ENCODE peak calls at places on chromosomes 5 and 9, in four cellular contexts. C is heart left ventricle, W is mammary epithelial cell, I is AG04449. D is an unnamed sample.

GRCh38 chr5:5373351-5374033 is 49.0 kb upstream of the ICE1 start:
- DNase-seq in C (peak), I (no peak), W (no peak), D (no peak)

GRCh38 chr9:101398335-101398929 is at the start of the genes MRPL50 and ZNF189:
- DNase-seq in I (peak), W (peak), C (peak), D (peak)

GRCh38 chr5:77449981-77450380 is 42.1 kb downstream of the WDR41 start:
- DNase-seq in C (no peak), I (no peak), W (no peak), D (no peak)

GRCh38 chr9:7376838-7377237 is 422.7 kb downstream of the DMAC1 start:
- DNase-seq in W (no peak), I (no peak), C (no peak), D (no peak)

GRCh38 chr5:168747987-168748777 is 169.0 kb upstream of the PANK3 start:
- DNase-seq in W (peak), C (peak), I (no peak), D (no peak)

GRCh38 chr5:6732634-6733410 is 19.6 kb downstream of the TENT4A start:
- DNase-seq in W (peak), C (peak), I (no peak), D (no peak)

GRCh38 chr9:136694163-136694864 is 7.1 kb upstream of the AGPAT2 start:
- DNase-seq in I (no peak), C (no peak), W (peak), D (no peak)

GRCh38 chr5:94698189-94698588 is 79.7 kb downstream of the SLF1 start:
- DNase-seq in W (no peak), I (no peak), C (no peak), D (no peak)

GRCh38 chr5:58410441-58410840 is 49.4 kb downstream of the PLK2 start:
- DNase-seq in W (peak), I (peak), C (no peak), D (peak)

GRCh38 chr9:108273988-108274387 is 581.8 kb downstream of the ACTL7B start:
- DNase-seq in C (no peak), I (no peak), W (no peak), D (no peak)

GRCh38 chr5:38645508-38645907 is 89.1 kb upstream of the LIFR start:
- DNase-seq in C (peak), I (no peak), W (no peak), D (no peak)

GRCh38 chr5:116361171-116361967 is 213.3 kb downstream of the SEMA6A start:
- DNase-seq in I (no peak), W (no peak), C (peak), D (no peak)

GRCh38 chr5:67363195-67363594 is 166.6 kb upstream of the CD180 start:
- DNase-seq in W (no peak), C (no peak), I (no peak), D (no peak)

GRCh38 chr5:62691946-62692345 is 113.3 kb downstream of the LRRC70 start:
- DNase-seq in I (no peak), W (no peak), C (no peak), D (no peak)

GRCh38 chr9:137786511-137786920 is 91.1 kb upstream of the CACNA1B start:
- DNase-seq in W (no peak), I (no peak), C (no peak), D (no peak)

GRCh38 chr5:103532116-103532734 is 30.4 kb downstream of the NUDT12 start:
- DNase-seq in C (no peak), I (no peak), W (peak), D (no peak)

GRCh38 chr9:109013678-109014145 is 413 bp upstream of the CTNNAL1 start:
- DNase-seq in W (peak), C (no peak), I (no peak), D (peak)

GRCh38 chr5:14078716-14079115 is 64.4 kb upstream of the TRIO start:
- DNase-seq in I (no peak), C (no peak), W (no peak), D (no peak)

GRCh38 chr9:116656535-116656934 is 30.6 kb upstream of the TRIM32 start:
- DNase-seq in C (no peak), W (no peak), I (no peak), D (no peak)

GRCh38 chr9:134589748-134590147 is 51.9 kb upstream of the COL5A1 start:
- DNase-seq in I (no peak), W (no peak), C (no peak), D (no peak)

GRCh38 chr9:134585021-134585561 is 56.5 kb upstream of the COL5A1 start:
- DNase-seq in I (no peak), C (no peak), W (no peak), D (no peak)

GRCh38 chr9:134590240-134591081 is 51.1 kb upstream of the COL5A1 start:
- DNase-seq in C (no peak), W (no peak), I (no peak), D (no peak)

GRCh38 chr9:134591082-134591571 is 50.5 kb upstream of the COL5A1 start:
- DNase-seq in I (no peak), C (no peak), W (no peak), D (no peak)

DNA sequence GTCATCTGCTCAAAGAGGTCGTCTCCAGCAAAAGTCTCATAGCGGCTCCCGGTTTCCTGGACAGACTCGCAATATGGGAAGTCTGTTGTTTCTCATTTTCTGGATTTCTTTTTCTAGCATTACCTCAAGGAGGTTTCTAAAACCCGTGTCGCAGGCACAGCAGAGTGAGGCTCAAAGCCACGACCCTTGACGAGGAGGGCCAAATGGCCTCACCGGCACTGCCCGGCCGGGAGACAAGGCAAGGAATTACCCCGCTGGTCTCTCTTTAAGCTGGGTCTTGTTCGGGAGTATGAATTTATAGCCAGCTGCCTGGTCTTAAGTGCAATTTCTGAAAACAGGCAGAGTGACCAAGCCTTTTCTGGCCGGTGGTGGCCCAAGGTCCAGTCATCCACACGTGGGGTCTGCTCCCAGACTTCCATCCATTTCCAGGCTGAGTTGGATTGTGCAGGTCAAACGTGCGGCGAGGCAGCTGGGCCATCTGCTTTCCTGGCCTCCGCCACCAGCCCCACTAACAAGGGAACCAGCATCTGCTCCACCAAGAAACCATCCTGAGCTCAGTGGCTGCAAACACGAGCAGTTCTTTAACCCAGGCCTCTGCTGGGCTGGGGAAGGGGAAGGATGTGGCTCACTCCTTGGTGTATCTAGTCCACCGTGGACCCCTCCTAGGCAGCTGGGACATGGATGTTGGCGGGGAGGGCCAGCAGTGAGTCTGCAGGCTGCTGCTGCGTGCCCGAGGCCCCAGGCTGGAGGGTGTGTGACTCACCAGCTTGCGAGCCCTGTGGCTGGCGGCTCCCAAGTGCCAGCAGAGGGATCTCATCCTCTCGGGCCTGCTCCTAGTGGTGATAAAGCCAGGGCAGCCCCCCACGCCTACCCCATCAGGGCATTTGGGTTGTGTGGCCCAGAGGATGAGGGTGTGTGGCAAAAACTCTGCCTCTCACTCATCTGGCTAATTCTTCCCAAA is 55.6 kb upstream of the COL5A1 start:
- DNase-seq in I (no peak), W (peak), C (no peak), D (no peak)
- TF ChIP-seq CTCF in I (peak), W (no peak), C (no peak), D (no peak)

DNA sequence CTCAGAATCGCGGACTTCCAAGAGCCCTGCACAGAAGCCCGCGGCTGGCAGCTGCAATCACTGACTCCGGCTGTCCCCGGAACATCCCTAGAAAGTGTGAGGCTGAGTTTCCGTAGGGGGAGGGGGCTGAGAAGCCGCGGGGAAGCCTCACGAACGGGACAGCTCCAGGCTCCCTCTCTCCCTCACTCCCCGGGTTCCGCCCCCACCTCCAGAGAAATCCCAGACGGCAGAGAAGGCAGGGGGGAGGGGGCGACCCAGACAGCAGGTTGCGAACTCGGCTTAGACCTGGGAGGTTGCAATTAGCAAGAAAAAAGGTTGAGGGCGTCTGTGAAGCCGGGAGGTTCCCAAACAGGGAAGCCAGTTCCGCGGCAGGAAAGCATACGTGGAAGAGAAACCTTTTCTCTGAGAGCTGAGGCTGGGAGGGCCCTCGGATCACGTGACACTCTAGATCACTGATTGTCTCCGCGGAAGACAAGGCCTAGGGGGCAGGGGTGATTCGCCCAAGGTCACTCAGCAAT is 73.8 kb upstream of the CPLX2 start:
- DNase-seq in C (no peak), W (no peak), I (no peak), D (no peak)
- H3K4me3 ChIP-seq in C (no peak), W (no peak), I (no peak), D (no peak)

GRCh38 chr5:60686164-60686563 is 13.8 kb downstream of the DEPDC1B start:
- DNase-seq in C (no peak), I (no peak), W (no peak), D (no peak)

GRCh38 chr5:60687927-60688720 is 11.8 kb downstream of the DEPDC1B start:
- DNase-seq in C (no peak), I (no peak), W (peak), D (peak)

GRCh38 chr5:60685700-60686099 is 14.3 kb downstream of the DEPDC1B start:
- DNase-seq in C (no peak), I (no peak), W (no peak), D (no peak)

GRCh38 chr5:60685028-60685427 is 14.9 kb downstream of the DEPDC1B start:
- DNase-seq in I (no peak), W (no peak), C (no peak), D (no peak)

DNA sequence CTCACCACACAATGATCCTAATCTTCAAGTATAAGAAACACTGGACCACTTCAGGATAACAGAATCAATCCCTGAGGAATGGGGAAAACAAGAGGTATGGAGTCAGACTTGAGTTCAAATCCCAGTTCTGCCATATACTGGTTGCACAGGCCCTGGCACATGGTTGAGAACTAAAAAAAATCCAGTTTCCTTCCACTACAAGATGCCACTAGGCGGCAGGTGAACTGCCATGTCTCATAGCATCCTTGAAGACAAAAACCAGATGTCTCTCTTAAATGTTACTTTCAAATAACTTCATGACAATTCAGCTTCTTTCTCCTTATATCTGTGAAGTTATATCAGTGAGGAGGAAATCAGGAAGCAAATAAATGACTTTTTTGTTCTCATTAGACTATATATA is 11.0 kb downstream of the DEPDC1B start:
- DNase-seq in W (no peak), C (no peak), I (no peak), D (no peak)
- TF ChIP-seq CTCF in W (no peak), C (no peak), I (no peak), D (no peak)

GRCh38 chr5:177349762-177350161 is 1.7 kb downstream of the LMAN2 start:
- DNase-seq in C (no peak), W (no peak), I (no peak), D (no peak)
- H3K4me3 ChIP-seq in C (no peak), W (no peak), I (peak), D (no peak)

GRCh38 chr5:1107167-1108007 is 4.5 kb downstream of the SLC12A7 start:
- DNase-seq in W (no peak), C (no peak), I (no peak), D (no peak)
- TF ChIP-seq CTCF in W (no peak), C (no peak), I (no peak), D (no peak)

GRCh38 chr9:68949271-68950000 is 64.5 kb downstream of the PRKACG start:
- DNase-seq in W (peak), C (no peak), I (no peak), D (no peak)
- H3K4me3 ChIP-seq in W (no peak), C (no peak), I (no peak), D (no peak)

GRCh38 chr5:93252165-93252564 is 328.9 kb downstream of the NR2F1-AS1 start:
- DNase-seq in W (no peak), I (no peak), C (no peak), D (no peak)
- TF ChIP-seq CTCF in W (no peak), I (no peak), C (no peak), D (peak)

DNA sequence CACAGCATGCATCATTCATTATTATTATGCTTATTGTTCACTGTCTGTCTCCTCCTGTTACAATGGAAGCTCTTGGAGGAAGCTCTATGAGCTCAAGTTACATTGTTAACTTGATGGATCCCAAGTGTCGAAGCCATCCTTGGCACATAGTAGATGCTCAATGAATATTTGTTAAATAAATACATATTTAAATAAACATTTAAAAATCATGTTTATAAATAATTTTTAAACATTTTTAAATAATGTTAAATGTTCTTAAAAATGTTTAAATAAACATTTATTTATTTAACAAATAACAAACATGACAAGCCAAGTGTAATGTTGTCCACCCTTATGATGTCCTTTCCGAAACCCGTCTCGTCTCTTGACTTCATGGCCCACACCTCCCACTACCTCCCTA is 69.5 kb downstream of the USP20 start:
- DNase-seq in W (no peak), I (no peak), C (no peak), D (no peak)
- H3K4me3 ChIP-seq in W (no peak), I (no peak), C (no peak), D (no peak)

DNA sequence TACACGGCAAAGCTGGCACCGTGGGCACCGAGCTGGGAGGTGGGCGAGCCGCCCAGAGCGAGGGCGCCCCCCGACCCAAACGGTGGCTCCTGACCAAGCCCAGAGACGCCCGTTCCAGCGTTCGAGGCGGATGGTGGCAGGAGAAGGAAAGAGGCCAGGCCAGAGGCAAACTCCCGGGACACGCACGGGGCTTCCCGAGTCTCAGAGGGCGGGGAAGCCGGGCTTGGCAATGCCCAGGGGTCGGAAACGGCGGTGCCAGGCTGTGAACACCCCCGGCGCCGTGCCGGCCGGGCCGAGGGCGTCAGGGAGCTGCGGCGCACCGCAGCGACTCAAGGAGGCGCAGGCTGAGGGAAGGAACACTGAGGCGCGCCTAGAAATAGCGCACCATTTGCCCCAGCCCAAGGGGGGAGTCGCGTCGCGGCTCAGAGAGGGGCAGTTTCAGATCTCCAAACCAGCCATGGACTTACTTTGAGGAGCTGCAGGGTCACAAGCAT is 397 bp downstream of the SPRY4 start:
- DNase-seq in C (no peak), I (no peak), W (no peak), D (no peak)
- TF ChIP-seq CTCF in C (no peak), I (peak), W (no peak), D (no peak)

GRCh38 chr9:133119461-133120342 is 1.3 kb downstream of the RALGDS start:
- DNase-seq in W (no peak), C (no peak), I (no peak), D (no peak)
- H3K4me3 ChIP-seq in W (peak), C (peak), I (peak), D (peak)

D was measured in kidney epithelial cell.